ENCODE peak calls at places on chromosomes 16 and 17, in six cellular contexts. Y, J, D, L, V and U are unnamed samples.

GRCh38 chr17:2800367-2800766 is 4.1 kb downstream of the RAP1GAP2 start:
- DNase-seq in Y (no peak), J (no peak), D (no peak), L (no peak), V (no peak), U (no peak)

GRCh38 chr16:85107083-85107482 is 5.2 kb downstream of the CIBAR2 start:
- DNase-seq in Y (no peak), J (no peak), D (no peak), L (no peak), V (no peak), U (no peak)

GRCh38 chr16:66342294-66342900 is 24.1 kb upstream of the CDH5 start:
- DNase-seq in Y (peak), J (no peak), D (no peak), L (peak), V (no peak), U (no peak)

GRCh38 chr17:73304971-73305786 is 6.6 kb downstream of the CDC42EP4 start:
- DNase-seq in Y (peak), J (no peak), D (peak), L (peak), V (peak), U (peak)

GRCh38 chr16:8878523-8878911 is 3.6 kb upstream of the LITAFD start:
- DNase-seq in Y (no peak), J (no peak), D (no peak), L (peak), V (no peak), U (no peak)

GRCh38 chr16:86918637-86919036 is 340.3 kb downstream of the FOXL1 start:
- DNase-seq in Y (no peak), J (no peak), D (no peak), L (no peak), V (no peak), U (no peak)

GRCh38 chr17:42284020-42284369 is 4.3 kb upstream of the STAT5A start:
- DNase-seq in Y (no peak), J (no peak), D (no peak), L (no peak), V (no peak), U (no peak)

GRCh38 chr17:5912927-5913565 is 157.1 kb upstream of the WSCD1 start:
- DNase-seq in Y (no peak), J (no peak), D (no peak), L (no peak), V (no peak), U (no peak)

GRCh38 chr16:53695070-53695469 is 8.6 kb downstream of the RPGRIP1L start:
- DNase-seq in Y (no peak), J (no peak), D (no peak), L (no peak), V (no peak), U (no peak)

GRCh38 chr16:82761236-82761635 is 134.5 kb downstream of the CDH13 start:
- DNase-seq in Y (no peak), J (no peak), D (no peak), L (no peak), V (peak), U (peak)

GRCh38 chr16:51150894-51151320 is at the start of gene SALL1:
- DNase-seq in Y (no peak), J (no peak), D (no peak), L (no peak), V (no peak), U (no peak)

GRCh38 chr16:89072216-89073130 is 21.2 kb upstream of the ACSF3 start:
- DNase-seq in Y (no peak), J (no peak), D (no peak), L (no peak), V (peak), U (no peak)

GRCh38 chr16:65936096-65936495 is 430.4 kb upstream of the CDH5 start:
- DNase-seq in Y (no peak), J (no peak), D (no peak), L (no peak), V (no peak), U (no peak)

GRCh38 chr16:305916-306315 is 23.0 kb downstream of the PDIA2 start:
- DNase-seq in Y (no peak), J (no peak), D (no peak), L (no peak), V (no peak), U (no peak)

GRCh38 chr17:4497101-4497824 is 1.4 kb upstream of the SPNS2 start:
- DNase-seq in Y (no peak), J (no peak), D (no peak), L (no peak), V (no peak), U (no peak)

GRCh38 chr16:10668322-10669045 is 26.2 kb downstream of the TEKT5 start:
- DNase-seq in Y (no peak), J (no peak), D (no peak), L (peak), V (no peak), U (no peak)

GRCh38 chr17:81346908-81347349 is 48.3 kb upstream of the BAHCC1 start:
- DNase-seq in Y (no peak), J (no peak), D (no peak), L (no peak), V (no peak), U (no peak)

GRCh38 chr16:22641030-22641671 is 130.5 kb downstream of the NPIPB5 start:
- DNase-seq in Y (no peak), J (no peak), D (peak), L (peak), V (no peak), U (no peak)

GRCh38 chr16:1863681-1864460 is 8.1 kb downstream of the MEIOB start:
- DNase-seq in Y (no peak), J (no peak), D (peak), L (peak), V (no peak), U (no peak)

GRCh38 chr16:14957576-14958322 is 17.1 kb upstream of the PDXDC1 start:
- DNase-seq in Y (peak), J (no peak), D (no peak), L (no peak), V (no peak), U (no peak)

GRCh38 chr16:11637320-11637719 is 30.9 kb upstream of the SNN start:
- DNase-seq in Y (no peak), J (no peak), D (no peak), L (no peak), V (no peak), U (no peak)

GRCh38 chr16:65069090-65069489 is 52.8 kb downstream of the CDH11 start:
- DNase-seq in Y (no peak), J (no peak), D (no peak), L (peak), V (no peak), U (no peak)

GRCh38 chr16:75085556-75085955 is 31.0 kb downstream of the LDHD start:
- DNase-seq in Y (no peak), J (no peak), D (no peak), L (no peak), V (no peak), U (no peak)
- H3K4me3 ChIP-seq in Y (no peak), J (no peak), D (no peak), L (no peak), V (no peak), U (no peak)

DNA sequence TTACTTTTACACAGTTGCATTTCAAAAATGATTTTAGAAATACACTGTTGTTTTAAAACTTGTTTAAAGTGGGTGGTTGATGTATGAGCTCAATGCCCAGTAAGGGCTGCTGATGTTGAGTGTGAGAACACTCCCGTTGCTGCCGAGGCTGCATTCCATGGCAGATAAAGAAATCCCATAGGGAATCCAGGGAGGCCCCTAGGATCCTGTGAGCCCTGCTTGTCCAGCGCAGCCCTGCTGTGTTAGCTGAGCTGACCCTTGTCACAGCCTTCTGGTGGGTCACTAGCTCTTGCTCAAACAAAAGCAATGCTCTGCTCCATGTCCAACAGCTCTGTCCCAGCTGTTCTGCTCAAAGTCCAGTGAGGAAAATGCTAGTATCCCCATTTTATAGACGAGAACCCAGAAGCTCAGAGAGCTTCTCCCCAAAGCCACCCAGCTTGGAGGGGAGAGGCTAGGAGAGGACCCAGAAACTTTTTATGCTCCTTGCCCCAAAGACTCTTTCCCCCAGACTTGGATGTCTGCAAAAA is 18.6 kb upstream of the COL1A1 start:
- DNase-seq in Y (no peak), J (no peak), D (no peak), L (no peak), V (no peak), U (peak)
- H3K27ac ChIP-seq in Y (no peak), J (no peak), D (no peak), L (peak), V (peak), U (peak)

DNA sequence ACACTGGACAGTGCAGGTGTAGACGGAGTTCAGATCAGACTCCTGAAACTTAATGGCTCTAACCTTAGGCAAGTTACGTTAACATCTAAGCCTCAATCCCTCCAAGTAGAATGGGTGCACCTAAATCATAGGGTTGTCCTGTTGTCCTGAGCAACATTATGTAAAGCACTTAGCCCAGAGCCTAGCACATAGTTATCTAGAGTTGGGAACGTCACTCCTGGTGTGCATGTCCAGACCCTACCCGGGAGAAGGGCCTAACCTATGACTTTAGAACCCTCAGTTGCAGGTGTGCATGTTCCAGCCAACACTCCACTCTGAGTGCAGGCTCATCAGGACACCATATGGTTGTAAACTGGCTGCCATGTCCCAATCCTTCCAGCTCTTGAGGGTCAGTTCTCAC is 26.0 kb downstream of the LIG3 start:
- DNase-seq in Y (no peak), J (no peak), D (no peak), L (no peak), V (no peak), U (no peak)
- TF ChIP-seq POLR2A in Y (no peak), J (no peak), D (no peak), L (no peak), V (no peak), U (no peak)

GRCh38 chr17:57366558-57367351 is 110.4 kb downstream of the MSI2 start:
- DNase-seq in Y (no peak), J (no peak), D (no peak), L (peak), V (peak), U (no peak)

GRCh38 chr17:57370583-57370982 is 114.3 kb downstream of the MSI2 start:
- DNase-seq in Y (no peak), J (no peak), D (no peak), L (no peak), V (no peak), U (no peak)

GRCh38 chr17:57370051-57370581 is 113.8 kb downstream of the MSI2 start:
- DNase-seq in Y (no peak), J (no peak), D (no peak), L (peak), V (no peak), U (no peak)

GRCh38 chr17:57369509-57369945 is 113.2 kb downstream of the MSI2 start:
- DNase-seq in Y (no peak), J (no peak), D (no peak), L (no peak), V (no peak), U (no peak)

GRCh38 chr17:57368637-57369336 is 112.5 kb downstream of the MSI2 start:
- DNase-seq in Y (no peak), J (no peak), D (no peak), L (no peak), V (no peak), U (no peak)
- H3K4me3 ChIP-seq in Y (no peak), J (no peak), D (no peak), L (no peak), V (no peak), U (no peak)

DNA sequence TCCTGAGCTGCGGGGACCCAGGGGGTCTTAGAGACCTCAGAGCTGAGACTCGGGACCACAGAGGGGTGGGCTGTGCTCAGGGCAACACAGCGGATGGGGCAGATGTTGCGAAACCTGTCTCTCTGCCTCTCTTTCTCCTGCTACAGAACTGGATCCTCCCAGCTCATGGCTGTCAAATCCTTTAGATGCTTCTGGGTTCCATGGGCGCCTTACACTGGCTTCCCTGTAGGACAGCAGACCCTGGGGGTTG is 288.9 kb downstream of the SEC14L1 start:
- DNase-seq in Y (no peak), J (no peak), D (no peak), L (no peak), V (no peak), U (no peak)
- H3K27ac ChIP-seq in Y (peak), J (peak), D (no peak), L (peak), V (peak), U (peak)

GRCh38 chr17:29577778-29578211 is 9.3 kb downstream of the TP53I13 start:
- DNase-seq in Y (no peak), J (no peak), D (no peak), L (no peak), V (peak), U (no peak)

GRCh38 chr17:29578626-29579485 is 10.4 kb downstream of the TP53I13 start:
- DNase-seq in Y (peak), J (no peak), D (no peak), L (no peak), V (peak), U (no peak)

GRCh38 chr17:29582254-29582765 is 7.1 kb downstream of the GIT1 start:
- DNase-seq in Y (peak), J (no peak), D (no peak), L (no peak), V (no peak), U (no peak)

GRCh38 chr17:29581583-29582253 is 7.7 kb downstream of the GIT1 start:
- DNase-seq in Y (peak), J (no peak), D (no peak), L (no peak), V (peak), U (no peak)

GRCh38 chr17:29579866-29580771 is 9.3 kb downstream of the GIT1 start:
- DNase-seq in Y (peak), J (no peak), D (peak), L (peak), V (peak), U (peak)
- TF ChIP-seq POLR2A in Y (no peak), J (no peak), D (no peak), L (no peak), V (no peak), U (no peak)

GRCh38 chr17:52159810-52160578 is 1.5 kb upstream of the CA10 start:
- DNase-seq in Y (no peak), J (no peak), D (no peak), L (no peak), V (no peak), U (no peak)
- H3K4me3 ChIP-seq in Y (no peak), J (no peak), D (no peak), L (no peak), V (no peak), U (no peak)

DNA sequence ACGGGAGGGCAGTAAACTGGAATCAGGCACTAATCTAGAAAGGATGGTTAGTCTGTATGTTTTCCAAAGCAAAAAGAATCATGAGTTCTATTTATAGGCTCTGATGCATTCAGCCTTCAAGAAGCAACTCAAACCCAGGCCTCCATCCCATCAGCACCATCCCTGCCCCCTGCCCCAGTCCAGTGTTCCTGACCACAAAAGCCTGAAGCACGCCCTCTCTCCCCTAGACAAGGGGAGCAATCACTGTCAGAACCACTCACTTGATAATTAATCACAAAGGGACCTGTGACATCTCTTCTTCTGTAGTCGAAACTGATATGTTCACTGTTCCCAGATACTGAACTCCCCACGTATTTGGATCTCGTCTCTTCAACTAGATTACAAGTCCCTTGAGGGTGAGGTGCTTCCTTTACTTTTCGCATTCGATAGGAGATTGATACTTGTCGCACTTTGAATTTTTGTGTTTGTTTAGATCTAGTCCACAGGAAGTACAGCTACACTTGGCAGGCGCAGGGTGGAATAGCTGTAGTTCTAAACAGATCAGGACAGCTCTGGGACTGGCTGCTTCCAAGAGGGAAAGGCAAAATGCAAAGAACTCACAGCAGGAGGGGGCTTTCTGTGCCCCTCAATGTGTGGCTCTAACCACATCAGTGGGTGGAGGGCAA is 36.4 kb upstream of the CCDC182 start:
- DNase-seq in Y (no peak), J (no peak), D (no peak), L (no peak), V (no peak), U (no peak)
- H3K27ac ChIP-seq in Y (peak), J (no peak), D (no peak), L (no peak), V (peak), U (no peak)

GRCh38 chr17:18182978-18183333 is 672 bp upstream of the ALKBH5 start:
- DNase-seq in Y (peak), J (peak), D (no peak), L (no peak), V (peak), U (peak)
- TF ChIP-seq POLR2A in Y (peak), J (peak), D (peak), L (peak), V (peak), U (no peak)